ENCODE peak calls at places on chromosomes 6 and 20, in seven cellular contexts. L is progenitor cell of endocrine pancreas, C is choroid plexus epithelial cell, Z is heart right ventricle, N is B cell, I is A549, D is body of pancreas. H is an unnamed sample.

GRCh38 chr6:165091121-165091785 is 218.2 kb downstream of the C6orf118 start:
- DNase-seq in D (no peak), N (no peak), L (no peak), C (no peak), I (no peak), Z (no peak), H (no peak)

GRCh38 chr6:138184230-138184629 is 22.5 kb downstream of the ARFGEF3 start:
- DNase-seq in Z (no peak), C (no peak), I (no peak), D (no peak), N (no peak), L (no peak), H (no peak)

GRCh38 chr6:143539723-143540122 is 28.2 kb upstream of the FUCA2 start:
- DNase-seq in L (no peak), Z (no peak), I (no peak), C (no peak), D (no peak), N (no peak), H (no peak)

GRCh38 chr20:64155258-64156135 is 8.8 kb upstream of the MYT1 start:
- DNase-seq in Z (no peak), I (no peak), L (no peak), N (no peak), D (no peak), C (no peak), H (no peak)

GRCh38 chr20:46307139-46307998 is 929 bp downstream of the CDH22 start:
- DNase-seq in I (peak), Z (peak), C (peak), N (peak), L (peak), D (peak), H (peak)

GRCh38 chr6:54846243-54846856 is at the start of gene FAM83B:
- DNase-seq in I (no peak), N (no peak), L (peak), Z (peak), D (peak), C (no peak), H (peak)

GRCh38 chr6:162119349-162119748 is 608.2 kb downstream of the PRKN start:
- DNase-seq in C (peak), Z (peak), I (no peak), L (no peak), N (no peak), D (peak), H (no peak)

GRCh38 chr6:157269261-157269794 is 54.0 kb downstream of the TMEM242 start:
- DNase-seq in N (no peak), Z (peak), I (no peak), D (peak), L (no peak), C (peak), H (no peak)

GRCh38 chr20:25989196-25989595 is 292.5 kb upstream of the ZNF337 start:
- DNase-seq in C (no peak), D (no peak), Z (no peak), I (no peak), L (no peak), N (no peak), H (no peak)

GRCh38 chr20:1930165-1930564 is 35.0 kb downstream of the SIRPA start:
- DNase-seq in D (no peak), N (no peak), Z (no peak), I (no peak), L (no peak), C (no peak), H (no peak)

GRCh38 chr6:88119769-88120168 is 46.4 kb downstream of the CNR1 start:
- DNase-seq in D (no peak), Z (no peak), C (peak), I (no peak), L (no peak), N (peak), H (peak)

GRCh38 chr6:78850621-78851020 is 16.7 kb upstream of the IRAK1BP1 start:
- DNase-seq in Z (no peak), D (no peak), N (no peak), I (no peak), C (no peak), L (no peak), H (no peak)

GRCh38 chr6:150894935-150895686 is 29.6 kb downstream of the MTHFD1L start:
- DNase-seq in N (no peak), I (no peak), Z (no peak), L (no peak), C (peak), D (no peak), H (peak)

GRCh38 chr20:21184810-21185209 is 58.9 kb downstream of the KIZ start:
- DNase-seq in L (no peak), D (no peak), N (no peak), I (no peak), Z (no peak), C (peak), H (peak)

GRCh38 chr20:32559753-32560380 is 25.3 kb downstream of the NOL4L start:
- DNase-seq in I (no peak), L (no peak), Z (no peak), N (no peak), D (no peak), C (no peak), H (peak)

GRCh38 chr6:111607279-111607678 is 1.6 kb upstream of the TRAF3IP2 start:
- DNase-seq in D (no peak), L (no peak), I (no peak), N (no peak), Z (no peak), C (no peak), H (no peak)

GRCh38 chr6:75436869-75437268 is 56.7 kb downstream of the FILIP1 start:
- DNase-seq in I (no peak), Z (peak), N (no peak), D (peak), C (no peak), L (no peak), H (no peak)

GRCh38 chr6:120122401-120122800 is 772.8 kb upstream of the MAN1A1 start:
- DNase-seq in N (no peak), C (no peak), Z (no peak), L (no peak), D (no peak), I (no peak), H (no peak)

GRCh38 chr6:89977808-89978748 is 83.8 kb downstream of the GJA10 start:
- DNase-seq in I (no peak), L (no peak), D (no peak), N (no peak), Z (no peak), C (peak), H (no peak)

GRCh38 chr6:128112494-128112893 is 211.6 kb upstream of the THEMIS start:
- DNase-seq in C (peak), N (no peak), D (no peak), Z (no peak), L (no peak), I (no peak), H (no peak)

GRCh38 chr6:28250747-28251146 is 1.3 kb downstream of the ZKSCAN4 start:
- DNase-seq in C (no peak), N (no peak), Z (no peak), I (no peak), L (no peak), D (no peak), H (no peak)

GRCh38 chr6:90918361-90918760 is 331.5 kb upstream of the MAP3K7 start:
- DNase-seq in I (no peak), L (no peak), D (no peak), Z (no peak), N (no peak), C (no peak), H (no peak)

GRCh38 chr6:157229733-157230132 is 93.6 kb downstream of the TMEM242 start:
- DNase-seq in N (no peak), C (no peak), I (no peak), Z (no peak), L (no peak), D (no peak), H (no peak)

GRCh38 chr20:2658414-2659354 is 5.3 kb downstream of the IDH3B start:
- DNase-seq in C (no peak), D (no peak), I (peak), Z (no peak), L (no peak), N (no peak), H (no peak)

GRCh38 chr6:5764401-5764955 is 242.2 kb downstream of the NRN1 start:
- DNase-seq in C (peak), N (no peak), Z (no peak), L (no peak), D (no peak), I (no peak), H (no peak)

GRCh38 chr6:40587240-40588069 is at the start of gene LRFN2:
- DNase-seq in I (peak), D (peak), L (peak), Z (peak), N (peak), C (peak), H (peak)

GRCh38 chr20:48186915-48187314 is 401.6 kb upstream of the SULF2 start:
- DNase-seq in L (no peak), I (no peak), Z (no peak), D (no peak), C (no peak), N (no peak), H (peak)

GRCh38 chr20:10671221-10671849 is 2.5 kb downstream of the JAG1 start:
- DNase-seq in D (peak), I (peak), C (peak), N (no peak), Z (peak), L (peak), H (peak)

GRCh38 chr6:42506070-42506469 is 54.3 kb upstream of the TRERF1 start:
- DNase-seq in L (no peak), C (no peak), N (no peak), D (no peak), I (no peak), Z (no peak), H (no peak)

GRCh38 chr6:100761841-100762240 is 119.3 kb downstream of the ASCC3 start:
- DNase-seq in Z (no peak), I (no peak), D (no peak), L (no peak), N (no peak), C (peak), H (no peak)

GRCh38 chr6:75830959-75831885 is 82.2 kb downstream of the MYO6 start:
- DNase-seq in N (no peak), L (no peak), C (peak), I (no peak), D (no peak), Z (no peak), H (peak)

GRCh38 chr20:45111285-45111684 is 3.7 kb downstream of the WFDC5 start:
- DNase-seq in I (no peak), L (no peak), C (no peak), N (no peak), D (no peak), Z (no peak), H (no peak)

GRCh38 chr20:39524371-39524911 is 562.3 kb downstream of the DHX35 start:
- DNase-seq in D (no peak), L (no peak), N (no peak), C (peak), Z (no peak), I (no peak), H (no peak)

GRCh38 chr6:64732888-64733287 is 974.1 kb downstream of the EYS start:
- DNase-seq in L (no peak), N (no peak), C (peak), D (no peak), I (no peak), Z (no peak), H (peak)

GRCh38 chr6:7630792-7631191 is 40.8 kb downstream of the SNRNP48 start:
- DNase-seq in L (no peak), Z (no peak), I (no peak), D (no peak), C (no peak), N (no peak), H (no peak)

GRCh38 chr6:5644523-5645183 is 362.1 kb downstream of the NRN1 start:
- DNase-seq in Z (no peak), L (no peak), N (no peak), C (no peak), D (no peak), I (no peak), H (peak)

GRCh38 chr6:4941782-4942672 is 61.8 kb downstream of the RPP40 start:
- DNase-seq in L (no peak), I (peak), C (peak), D (peak), Z (no peak), N (no peak), H (peak)

GRCh38 chr6:150403458-150404245 is 34.8 kb downstream of the IYD start:
- DNase-seq in Z (no peak), C (peak), L (no peak), I (no peak), N (no peak), D (peak), H (peak)

GRCh38 chr6:145332001-145332400 is 403.3 kb downstream of the EPM2A start:
- DNase-seq in N (no peak), I (no peak), D (no peak), C (no peak), L (no peak), Z (no peak), H (peak)

DNA sequence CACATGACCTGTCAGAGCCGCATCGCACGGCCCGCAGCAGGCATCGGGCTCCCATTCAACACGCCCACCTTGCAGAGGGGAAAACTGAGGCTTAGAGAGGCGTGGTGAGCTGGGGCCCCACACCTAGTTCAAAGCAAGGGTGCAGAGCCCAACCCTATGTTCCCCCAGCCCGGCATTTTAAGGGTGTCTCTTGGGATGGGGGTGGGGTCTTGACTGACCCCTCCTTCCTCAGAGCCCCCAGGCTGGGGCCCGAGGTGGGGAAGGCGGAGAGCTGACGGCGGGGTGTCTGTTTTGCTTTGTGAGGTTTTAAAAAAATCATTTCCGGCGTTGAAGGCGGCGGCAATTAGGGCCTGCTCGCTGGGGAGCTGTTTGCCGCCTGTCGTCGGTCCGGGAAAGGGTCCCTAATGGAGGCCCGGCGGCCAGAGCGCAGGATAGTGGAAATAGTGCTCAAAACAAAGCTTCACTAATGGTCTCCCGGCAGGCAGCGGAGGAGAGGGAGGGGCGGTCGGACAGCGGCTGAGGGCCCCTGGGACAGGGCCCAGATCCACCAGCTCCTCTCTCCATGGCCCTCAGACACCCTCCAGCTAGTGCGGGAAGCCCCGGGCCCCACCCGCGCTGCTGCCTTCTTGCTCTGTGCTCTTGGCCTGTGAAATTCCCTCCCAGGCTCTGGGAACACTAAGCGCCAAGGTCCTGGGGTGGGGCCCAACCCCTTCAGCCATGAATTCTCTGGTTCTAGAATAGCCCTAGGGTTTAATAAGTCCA is 11.9 kb downstream of the VSTM2L start:
- DNase-seq in C (peak), L (peak), Z (no peak), N (peak), I (no peak), D (no peak), H (no peak)
- TF ChIP-seq CTCF in C (no peak), L (no peak), Z (no peak), N (no peak), I (no peak), D (no peak), H (no peak)

GRCh38 chr6:30076333-30076732 is 764 bp upstream of the RNF39 start:
- DNase-seq in D (no peak), L (no peak), I (no peak), N (no peak), C (no peak), Z (no peak), H (no peak)
- TF ChIP-seq CTCF in D (no peak), L (no peak), I (no peak), N (no peak), C (no peak), Z (no peak), H (no peak)

DNA sequence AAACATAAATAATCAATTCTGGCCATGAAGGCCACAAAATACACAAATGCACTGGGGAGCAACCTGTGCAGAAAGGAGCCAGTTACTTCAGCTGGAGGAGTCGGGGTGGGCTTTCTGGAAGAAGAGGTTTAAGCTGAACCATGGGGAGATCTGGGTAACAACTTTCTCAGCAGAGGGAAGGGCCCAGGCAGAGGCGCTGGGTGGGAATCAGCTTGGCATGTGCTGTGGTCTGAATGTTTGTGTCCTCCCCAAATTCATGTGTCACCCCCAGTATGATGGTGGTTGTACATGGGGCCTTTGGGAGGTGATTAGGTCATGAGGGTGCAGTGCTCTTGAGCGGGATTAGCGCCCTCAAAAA is 107.9 kb downstream of the SYCP2 start:
- DNase-seq in Z (no peak), N (no peak), C (no peak), I (no peak), D (no peak), L (no peak), H (no peak)
- TF ChIP-seq CTCF in Z (no peak), N (no peak), C (no peak), I (no peak), D (no peak), L (no peak), H (no peak)

GRCh38 chr20:59055302-59055701 is 12.7 kb upstream of the PRELID3B start:
- DNase-seq in L (no peak), Z (no peak), I (no peak), D (peak), N (peak), C (peak), H (peak)
- TF ChIP-seq CTCF in L (no peak), Z (no peak), I (peak), D (no peak), N (peak), C (peak), H (peak)

GRCh38 chr20:13322198-13322597 is 101.1 kb downstream of the ISM1 start:
- DNase-seq in N (no peak), C (no peak), D (no peak), Z (no peak), L (no peak), I (no peak), H (no peak)

GRCh38 chr20:13322621-13323020 is 101.5 kb downstream of the ISM1 start:
- DNase-seq in I (no peak), C (no peak), Z (no peak), D (no peak), L (no peak), N (no peak), H (no peak)

GRCh38 chr20:13325796-13326340 is 104.8 kb downstream of the ISM1 start:
- DNase-seq in D (no peak), Z (no peak), L (no peak), I (no peak), C (no peak), N (no peak), H (no peak)

GRCh38 chr20:13321416-13321815 is 100.3 kb downstream of the ISM1 start:
- DNase-seq in I (no peak), D (no peak), C (no peak), Z (no peak), N (no peak), L (no peak), H (no peak)

GRCh38 chr20:13325033-13325432 is 104.0 kb downstream of the ISM1 start:
- DNase-seq in L (no peak), N (no peak), C (peak), I (peak), D (peak), Z (no peak), H (peak)
- TF ChIP-seq CTCF in L (peak), N (no peak), C (peak), I (peak), D (no peak), Z (no peak), H (peak)

GRCh38 chr6:168133186-168133585 is 54.2 kb upstream of the FRMD1 start:
- DNase-seq in L (peak), C (peak), I (no peak), Z (peak), D (no peak), N (no peak), H (no peak)
- TF ChIP-seq CTCF in L (no peak), C (no peak), I (no peak), Z (no peak), D (peak), N (no peak), H (no peak)

GRCh38 chr6:56891754-56892153 is 63.2 kb upstream of the BEND6 start:
- DNase-seq in N (no peak), C (no peak), D (no peak), Z (no peak), L (no peak), I (no peak), H (peak)
- TF ChIP-seq CTCF in N (no peak), C (no peak), D (no peak), Z (no peak), L (no peak), I (no peak), H (no peak)

GRCh38 chr6:706161-706560 is 13.2 kb upstream of the EXOC2 start:
- DNase-seq in Z (no peak), D (no peak), C (peak), I (no peak), N (no peak), L (no peak), H (peak)
- TF ChIP-seq CTCF in Z (no peak), D (no peak), C (no peak), I (no peak), N (no peak), L (no peak), H (no peak)

H was measured in MCF 10A.